ENCODE peak calls at places on chromosomes 11 and 22, in eight cellular contexts. B is Daoy; C is HTR-8/SVneo; N is CD4-positive, CD25-positive, alpha-beta regulatory T cell; I is transverse colon; L is stimulated activated CD4-positive, alpha-beta T cell treated with anti-CD3 and anti-CD28 coated beads, Interleukin-4, amount 100 ng/mL, for 24 hours; R is HEK293T; K is stimulated activated CD8-positive, alpha-beta memory T cell treated with anti-CD3 and anti-CD28 coated beads, Interleukin-7, amount 100 ng/mL, for 1 hour. H is an unnamed sample.

GRCh38 chr11:73578786-73579185 is 19.1 kb downstream of the FAM168A start:
- DNase-seq in N (peak; percentile 18), L (no peak), K (no peak), R (no peak), C (no peak), B (no peak), I (no peak), H (peak; percentile 10)

GRCh38 chr22:23263651-23264555 is 83.6 kb downstream of the BCR start:
- DNase-seq in C (no peak), N (peak; percentile 42), B (no peak), I (peak; percentile 22), K (peak; percentile 32), L (peak; percentile 27), R (no peak), H (peak; percentile 45)

GRCh38 chr11:35605691-35606090 is 12.6 kb upstream of the FJX1 start:
- DNase-seq in L (no peak), I (no peak), K (no peak), C (no peak), B (no peak), R (no peak), N (no peak), H (no peak)

GRCh38 chr11:76658231-76658630 is 12.3 kb downstream of the LRRC32 start:
- DNase-seq in C (no peak), L (no peak), B (no peak), N (no peak), I (peak; percentile 3), R (no peak), K (no peak), H (no peak)

GRCh38 chr11:15947681-15948648 is 408.4 kb downstream of the SOX6 start:
- DNase-seq in R (no peak), B (no peak), N (no peak), C (no peak), I (no peak), L (no peak), K (no peak), H (no peak)

GRCh38 chr22:50621948-50622722 is 5.8 kb downstream of the ARSA start:
- DNase-seq in C (no peak), N (peak; percentile 64), L (peak; percentile 23), B (no peak), I (peak; percentile 65), R (no peak), K (no peak), H (peak; percentile 53)

GRCh38 chr22:33829549-33830280 is 90.6 kb downstream of the LARGE1 start:
- DNase-seq in L (no peak), R (no peak), C (no peak), K (no peak), I (no peak), B (no peak), N (no peak), H (no peak)

GRCh38 chr11:14308897-14309387 is 50.0 kb downstream of the RRAS2 start:
- DNase-seq in R (no peak), L (no peak), C (no peak), B (no peak), I (no peak), N (no peak), K (no peak), H (no peak)

GRCh38 chr22:48799227-48799970 is 1028.3 kb downstream of the BRD1 start:
- DNase-seq in L (no peak), R (no peak), I (no peak), N (no peak), K (no peak), B (no peak), C (no peak), H (no peak)

GRCh38 chr22:25668437-25668836 is 73.6 kb upstream of the MYO18B start:
- DNase-seq in B (peak; percentile 4), N (no peak), R (no peak), L (no peak), C (no peak), I (no peak), K (no peak), H (no peak)

GRCh38 chr11:115515647-115516046 is 11.4 kb upstream of the CADM1 start:
- DNase-seq in C (no peak), L (no peak), K (no peak), R (no peak), N (no peak), I (no peak), B (no peak), H (no peak)

GRCh38 chr11:27075192-27075591 is 34.6 kb downstream of the BBOX1 start:
- DNase-seq in C (no peak), B (peak; percentile 10), L (no peak), R (no peak), K (no peak), N (no peak), I (no peak), H (no peak)

GRCh38 chr22:44622147-44622427 is 79.9 kb upstream of the PRR5 start:
- DNase-seq in C (no peak), B (no peak), I (no peak), R (no peak), L (no peak), N (no peak), K (no peak), H (peak; percentile 47)

GRCh38 chr11:76666830-76667229 is 3.7 kb downstream of the LRRC32 start:
- DNase-seq in R (no peak), B (no peak), I (no peak), C (no peak), N (no peak), K (no peak), L (no peak), H (no peak)

GRCh38 chr22:37329239-37330140 is 47.2 kb downstream of the CYTH4 start:
- DNase-seq in K (no peak), I (no peak), B (peak; percentile 62), C (no peak), N (no peak), R (no peak), L (no peak), H (no peak)

GRCh38 chr22:19287076-19287724 is 4.3 kb downstream of the CLTCL1 start:
- DNase-seq in C (no peak), B (peak; percentile 34), K (no peak), N (no peak), L (no peak), R (no peak), I (no peak), H (no peak)

GRCh38 chr11:46898396-46899095 is 19.8 kb downstream of the LRP4 start:
- DNase-seq in B (no peak), N (no peak), C (no peak), L (no peak), I (no peak), K (no peak), R (no peak), H (no peak)